ENCODE peak calls at places on chromosome 3, in five cellular contexts. G is neural crest cell, Y is WTC11, W is Panc1, Q is gastrocnemius medialis. I is an unnamed sample.

GRCh38 chr3:55406666-55407425 is 80.3 kb downstream of the WNT5A start:
- DNase-seq in Y (no peak), W (no peak), G (no peak), Q (no peak), I (no peak)

GRCh38 chr3:174397848-174398247 is 461.3 kb upstream of the NAALADL2 start:
- DNase-seq in G (no peak), Y (no peak), W (no peak), Q (no peak), I (no peak)

GRCh38 chr3:197000211-197000610 is 29.4 kb downstream of the MELTF start:
- DNase-seq in Q (no peak), W (no peak), Y (no peak), G (no peak), I (no peak)

GRCh38 chr3:46865034-46865507 is 1.8 kb upstream of the MYL3 start:
- DNase-seq in W (no peak), G (no peak), Q (no peak), Y (no peak), I (no peak)

GRCh38 chr3:182212479-182213076 is 500.9 kb downstream of the SOX2 start:
- DNase-seq in G (no peak), W (peak), Q (peak), Y (peak), I (no peak)

GRCh38 chr3:32391643-32392529 is at the start of gene CMTM7:
- DNase-seq in G (peak), Q (peak), Y (peak), W (no peak), I (peak)

GRCh38 chr3:117434881-117435412 is 725.4 kb downstream of the TUSC7 start:
- DNase-seq in Q (no peak), W (no peak), G (no peak), Y (no peak), I (no peak)

GRCh38 chr3:108940568-108941285 is 13.0 kb downstream of the GUCA1C start:
- DNase-seq in Y (no peak), G (no peak), Q (no peak), W (no peak), I (no peak)

GRCh38 chr3:33803252-33803651 is 4.8 kb downstream of the PDCD6IP start:
- DNase-seq in W (no peak), Y (no peak), Q (no peak), G (no peak), I (no peak)

GRCh38 chr3:146334151-146334550 is 83.2 kb upstream of the PLSCR4 start:
- DNase-seq in W (no peak), Q (no peak), G (no peak), Y (peak), I (no peak)

GRCh38 chr3:171193693-171194092 is 167.2 kb upstream of the SLC2A2 start:
- DNase-seq in Y (no peak), Q (no peak), W (no peak), G (no peak), I (no peak)

GRCh38 chr3:102079809-102080197 is 230.5 kb downstream of the NFKBIZ start:
- DNase-seq in G (no peak), Y (no peak), Q (no peak), W (no peak), I (no peak)

GRCh38 chr3:62201438-62202035 is 171.8 kb downstream of the FEZF2 start:
- DNase-seq in W (peak), G (peak), Y (no peak), Q (no peak), I (peak)

GRCh38 chr3:160765211-160765610 is 9.2 kb downstream of the PPM1L start:
- DNase-seq in Q (no peak), G (no peak), W (no peak), Y (no peak), I (no peak)

GRCh38 chr3:111903067-111903511 is 44.0 kb downstream of the PHLDB2 start:
- DNase-seq in W (no peak), Y (no peak), Q (no peak), G (no peak), I (no peak)

GRCh38 chr3:151282921-151283320 is 4.6 kb upstream of the P2RY14 start:
- DNase-seq in W (peak), Y (no peak), G (no peak), Q (no peak), I (peak)

GRCh38 chr3:194736896-194737600 is 51.4 kb downstream of the FAM43A start:
- DNase-seq in Q (no peak), W (no peak), Y (no peak), G (no peak), I (no peak)

GRCh38 chr3:122890077-122890484 is 95.2 kb downstream of the SLC49A4 start:
- DNase-seq in W (no peak), G (no peak), Y (peak), Q (peak), I (peak)

GRCh38 chr3:176376531-176376930 is 820.8 kb downstream of the TBL1XR1 start:
- DNase-seq in Y (no peak), W (no peak), G (no peak), Q (no peak), I (no peak)

GRCh38 chr3:156606729-156607128 is 51.8 kb upstream of the SSR3 start:
- DNase-seq in G (no peak), W (no peak), Y (no peak), Q (no peak), I (no peak)

DNA sequence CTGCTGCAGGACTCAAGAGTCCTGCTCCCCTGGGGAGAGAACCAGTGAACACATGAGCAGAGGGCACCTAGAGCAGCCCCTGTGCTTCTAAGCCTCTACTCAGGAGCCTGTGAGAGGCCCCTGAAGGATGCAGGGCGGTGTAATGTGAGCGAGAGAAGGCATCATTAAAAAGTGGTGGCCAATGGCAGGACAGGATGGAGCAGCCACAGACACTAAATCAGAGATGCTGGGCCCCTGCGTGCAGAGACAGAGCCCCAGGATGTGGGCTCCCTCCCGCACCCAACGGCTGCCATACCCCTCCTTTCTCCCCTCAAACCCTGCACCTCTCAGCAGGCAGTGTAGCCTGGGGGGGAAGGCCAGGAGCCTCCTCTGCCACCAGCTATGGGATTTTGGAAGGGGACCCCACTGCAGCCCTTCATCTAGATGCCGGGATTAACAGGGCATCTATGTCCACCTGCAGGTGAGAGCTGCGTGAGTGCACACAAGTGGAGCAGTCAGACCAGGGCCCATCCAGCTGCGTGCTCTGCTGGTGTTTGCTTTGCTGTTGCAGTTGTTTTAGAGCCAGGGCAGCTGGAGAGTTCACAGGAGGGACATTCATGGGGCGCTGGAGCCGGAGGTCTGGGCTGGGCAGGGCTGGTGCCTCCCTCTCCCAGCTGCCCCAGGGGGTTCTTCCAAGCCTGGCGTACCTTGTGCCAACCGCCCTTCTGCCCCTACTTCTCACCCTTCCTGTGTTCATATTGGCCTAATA is 5.1 kb upstream of the IQSEC1 start:
- DNase-seq in W (no peak), Q (no peak), G (no peak), Y (no peak), I (no peak)
- TF ChIP-seq CTCF in W (no peak), Q (no peak), G (no peak), Y (no peak), I (no peak)

GRCh38 chr3:127083778-127084355 is 101.0 kb downstream of the PLXNA1 start:
- DNase-seq in W (no peak), G (no peak), Q (no peak), Y (no peak), I (no peak)
- TF ChIP-seq CTCF in W (no peak), G (no peak), Q (no peak), Y (no peak), I (no peak)

DNA sequence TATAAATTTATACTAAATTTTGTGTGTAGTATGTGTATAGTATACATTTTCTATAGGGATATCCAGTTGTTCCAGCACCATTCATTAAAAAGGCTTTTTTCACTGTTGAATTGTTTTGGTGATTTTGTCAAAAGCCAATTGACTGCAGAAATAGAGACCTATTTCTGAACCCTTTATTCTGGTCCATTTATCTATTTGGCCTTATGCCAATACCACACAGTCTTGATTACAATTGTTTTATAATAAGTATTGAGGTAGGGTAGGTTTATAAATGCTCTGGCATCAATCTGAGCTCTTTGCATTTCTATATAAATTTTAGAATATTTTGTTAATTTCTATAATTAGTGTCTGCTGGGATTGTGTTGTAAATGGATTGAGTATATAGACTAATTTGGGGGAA is 6.5 kb upstream of the OPA1 start:
- DNase-seq in G (no peak), Y (no peak), Q (no peak), W (no peak), I (no peak)
- TF ChIP-seq CTCF in G (no peak), Y (no peak), Q (no peak), W (no peak), I (no peak)

GRCh38 chr3:136292500-136292899 is 42.4 kb downstream of the PCCB start:
- DNase-seq in G (no peak), W (no peak), Q (no peak), Y (no peak), I (no peak)
- TF ChIP-seq CTCF in G (no peak), W (no peak), Q (no peak), Y (no peak), I (no peak)

GRCh38 chr3:86388848-86389247 is 602.1 kb downstream of the VGLL3 start:
- DNase-seq in Y (no peak), Q (no peak), W (no peak), G (peak), I (no peak)
- TF ChIP-seq CTCF in Y (no peak), Q (no peak), W (peak), G (peak), I (no peak)